ENCODE peak calls at places on chromosome 22, in eight cellular contexts. U is heart left ventricle, V is Peyer's patch, S is Karpas-422, H is colonic mucosa, C is H9, L is HepG2, O is iPS DF 6.9. E is an unnamed sample. For H3K4me1, the result is how much of the 10 kb centered on the place peaks cover.

GRCh38 chr22:21043856-21044535 is 1.8 kb upstream of the LRRC74B start:
- DNase-seq in S (no peak), C (no peak), L (no peak), O (no peak), V (no peak), H (no peak), U (no peak), E (no peak)

GRCh38 chr22:37174964-37175363 is 13.1 kb downstream of the C1QTNF6 start:
- DNase-seq in H (no peak), C (no peak), U (no peak), V (no peak), S (no peak), O (no peak), L (no peak), E (no peak)

GRCh38 chr22:37242395-37242918 is 1.6 kb downstream of the RAC2 start:
- DNase-seq in V (peak), C (no peak), U (peak), L (no peak), O (no peak), S (peak), H (peak), E (no peak)

GRCh38 chr22:37309221-37310074 is 27.1 kb downstream of the CYTH4 start:
- DNase-seq in H (no peak), S (no peak), O (no peak), C (no peak), U (peak), V (no peak), L (no peak), E (no peak)

GRCh38 chr22:20191803-20192202 is 40.9 kb upstream of the CCDC188 start:
- DNase-seq in L (no peak), H (no peak), V (no peak), C (no peak), U (no peak), O (no peak), S (no peak), E (no peak)

GRCh38 chr22:50250555-50251471 is at the start of gene HDAC10:
- DNase-seq in U (peak), S (peak), C (peak), V (peak), L (peak), H (peak), O (no peak), E (peak)

GRCh38 chr22:30129636-30130035 is 49.4 kb downstream of the HORMAD2 start:
- DNase-seq in H (no peak), U (no peak), V (no peak), L (no peak), O (no peak), C (no peak), S (no peak), E (no peak)

GRCh38 chr22:11066458-11067285 is 4461.3 kb upstream of the OR11H1 start:
- DNase-seq in S (peak), L (no peak), C (no peak), V (peak), U (peak), O (no peak), H (no peak), E (no peak)

GRCh38 chr22:49678137-49678841 is 149.4 kb downstream of the BRD1 start:
- DNase-seq in S (no peak), V (no peak), O (no peak), U (no peak), C (peak), H (no peak), L (no peak), E (no peak)

GRCh38 chr22:24434472-24435322 is 7.3 kb downstream of the ADORA2A start:
- DNase-seq in S (peak), V (peak), U (peak), C (no peak), O (no peak), H (no peak), L (no peak), E (no peak)

GRCh38 chr22:49621601-49622210 is 206.0 kb downstream of the BRD1 start:
- DNase-seq in U (peak), V (peak), O (no peak), S (no peak), H (no peak), L (no peak), C (no peak), E (no peak)

GRCh38 chr22:50001388-50002231 is 11.0 kb downstream of the IL17REL start:
- DNase-seq in O (no peak), U (no peak), C (no peak), H (no peak), V (no peak), S (no peak), L (no peak), E (no peak)

GRCh38 chr22:36867695-36868094 is 6.9 kb downstream of the NCF4 start:
- DNase-seq in L (no peak), O (no peak), U (no peak), S (no peak), H (no peak), V (no peak), C (no peak), E (no peak)

GRCh38 chr22:36644333-36644757 is 59.2 kb downstream of the CACNG2 start:
- DNase-seq in L (peak), S (peak), O (peak), V (no peak), C (peak), U (no peak), H (peak), E (peak)

GRCh38 chr22:39563571-39564428 is 6.8 kb upstream of the CACNA1I start:
- DNase-seq in C (no peak), S (no peak), L (no peak), V (no peak), H (no peak), O (no peak), U (no peak), E (no peak)

GRCh38 chr22:47053013-47053864 is 290.8 kb downstream of the TBC1D22A start:
- DNase-seq in V (peak), U (peak), H (no peak), C (no peak), L (no peak), S (no peak), O (no peak), E (no peak)
- H3K4me1 ChIP-seq in V (under half), U (under half), H (under half), C (under half), L (under half), S (half or more), O (under half), E (under half)

GRCh38 chr22:23187871-23188700 is 7.8 kb downstream of the BCR start:
- DNase-seq in V (no peak), C (no peak), H (no peak), S (no peak), L (no peak), O (no peak), U (peak), E (no peak)
- H3K4me1 ChIP-seq in V (under half), C (under half), H (under half), S (under half), L (under half), O (under half), U (under half), E (under half)

GRCh38 chr22:33913188-33913587 is 7.1 kb downstream of the LARGE1 start:
- DNase-seq in S (no peak), L (no peak), V (no peak), C (no peak), H (no peak), O (no peak), U (no peak), E (no peak)
- H3K4me1 ChIP-seq in S (under half), L (under half), V (under half), C (under half), H (under half), O (under half), U (under half), E (under half)

DNA sequence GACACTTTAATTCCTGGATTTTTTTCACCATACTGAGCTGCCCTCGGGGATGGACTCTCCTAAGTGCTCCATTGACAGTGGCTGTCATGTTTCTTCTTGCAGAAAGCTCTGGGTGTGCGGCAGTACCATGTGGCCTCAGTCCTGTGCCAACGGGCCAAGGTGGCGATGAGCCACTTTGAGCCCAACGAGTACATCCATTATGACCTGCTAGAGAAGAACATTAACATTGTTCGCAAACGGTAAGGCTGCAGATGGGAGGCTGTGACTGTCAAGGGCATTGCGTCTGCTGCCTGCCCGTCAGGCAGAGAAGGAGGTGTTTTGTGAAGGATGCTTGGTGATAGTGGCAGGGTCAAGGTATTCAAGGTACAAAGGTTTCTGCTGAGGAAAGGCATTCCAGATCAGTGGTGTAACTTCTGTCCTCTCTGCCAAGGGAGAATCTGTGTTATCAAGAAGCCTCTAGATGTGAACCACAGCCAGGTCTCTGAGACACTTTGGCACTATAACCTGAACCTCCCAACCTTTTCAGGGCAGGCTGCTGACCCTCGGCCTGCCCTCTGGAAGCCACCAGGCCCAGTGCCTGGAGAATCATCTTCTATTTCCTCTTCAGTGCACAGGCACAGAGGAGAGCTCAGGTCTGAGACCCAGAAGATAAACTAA is 30.8 kb downstream of the ACO2 start:
- DNase-seq in S (no peak), C (no peak), U (no peak), V (peak), H (no peak), L (no peak), O (no peak), E (no peak)
- H3K4me1 ChIP-seq in S (half or more), C (under half), U (under half), V (under half), H (under half), L (under half), O (under half), E (under half)

GRCh38 chr22:44284711-44285110 is 28.0 kb downstream of the SHISAL1 start:
- DNase-seq in V (no peak), U (peak), H (no peak), S (no peak), C (no peak), L (no peak), O (no peak), E (no peak)
- H3K4me1 ChIP-seq in V (under half), U (under half), H (under half), S (under half), C (under half), L (under half), O (under half), E (under half)

GRCh38 chr22:42948205-42948804 is 66.6 kb downstream of the PACSIN2 start:
- DNase-seq in S (no peak), U (no peak), H (no peak), C (no peak), O (no peak), V (no peak), L (no peak), E (no peak)

GRCh38 chr22:42945027-42945426 is 69.9 kb downstream of the PACSIN2 start:
- DNase-seq in L (no peak), C (no peak), H (no peak), V (no peak), S (no peak), O (no peak), U (no peak), E (no peak)

GRCh38 chr22:42947211-42947990 is 67.5 kb downstream of the PACSIN2 start:
- DNase-seq in L (peak), C (peak), V (no peak), U (peak), H (no peak), O (no peak), S (no peak), E (peak)

GRCh38 chr22:42945736-42946135 is 69.2 kb downstream of the PACSIN2 start:
- DNase-seq in L (no peak), V (no peak), C (no peak), U (no peak), H (no peak), S (no peak), O (no peak), E (no peak)

DNA sequence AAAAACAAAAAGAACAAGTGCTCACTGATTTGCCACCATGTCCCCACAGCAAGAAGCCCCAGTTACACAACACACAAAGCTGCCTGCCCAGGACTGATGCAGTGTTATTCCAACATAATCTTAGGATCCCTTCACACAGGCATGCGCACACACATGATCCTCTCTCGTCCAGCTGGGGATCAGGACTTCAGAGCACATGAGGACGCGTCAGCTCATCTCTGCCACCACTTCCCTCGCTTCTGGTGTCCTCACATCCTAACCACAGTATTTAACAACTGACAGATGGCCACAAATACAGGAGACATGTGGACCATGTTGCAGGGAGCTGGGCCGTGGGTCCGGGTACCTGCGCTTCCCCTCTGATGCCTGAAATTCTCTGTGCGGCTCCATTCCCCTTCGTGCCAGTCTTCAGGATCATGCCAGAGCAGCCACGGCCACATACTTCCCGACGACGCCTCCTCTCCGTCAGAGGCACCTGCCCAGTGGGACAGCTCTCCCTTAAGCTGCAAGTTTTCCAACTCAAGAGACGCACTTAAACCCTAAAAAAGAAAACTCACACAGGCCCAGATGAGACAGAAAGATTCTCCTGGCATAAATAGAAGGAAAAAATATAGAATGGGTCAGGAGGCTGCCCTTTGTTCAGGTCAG is 68.3 kb downstream of the PACSIN2 start:
- DNase-seq in U (no peak), L (no peak), V (no peak), C (peak), H (no peak), O (no peak), S (no peak), E (no peak)
- H3K4me1 ChIP-seq in U (under half), L (half or more), V (under half), C (under half), H (under half), O (under half), S (under half), E (under half)

GRCh38 chr22:29080061-29080975 is 7.5 kb downstream of the KREMEN1 start:
- DNase-seq in O (no peak), C (no peak), V (no peak), H (no peak), S (no peak), L (no peak), U (no peak), E (no peak)
- H3K4me1 ChIP-seq in O (under half), C (under half), V (under half), H (under half), S (under half), L (under half), U (under half), E (under half)

DNA sequence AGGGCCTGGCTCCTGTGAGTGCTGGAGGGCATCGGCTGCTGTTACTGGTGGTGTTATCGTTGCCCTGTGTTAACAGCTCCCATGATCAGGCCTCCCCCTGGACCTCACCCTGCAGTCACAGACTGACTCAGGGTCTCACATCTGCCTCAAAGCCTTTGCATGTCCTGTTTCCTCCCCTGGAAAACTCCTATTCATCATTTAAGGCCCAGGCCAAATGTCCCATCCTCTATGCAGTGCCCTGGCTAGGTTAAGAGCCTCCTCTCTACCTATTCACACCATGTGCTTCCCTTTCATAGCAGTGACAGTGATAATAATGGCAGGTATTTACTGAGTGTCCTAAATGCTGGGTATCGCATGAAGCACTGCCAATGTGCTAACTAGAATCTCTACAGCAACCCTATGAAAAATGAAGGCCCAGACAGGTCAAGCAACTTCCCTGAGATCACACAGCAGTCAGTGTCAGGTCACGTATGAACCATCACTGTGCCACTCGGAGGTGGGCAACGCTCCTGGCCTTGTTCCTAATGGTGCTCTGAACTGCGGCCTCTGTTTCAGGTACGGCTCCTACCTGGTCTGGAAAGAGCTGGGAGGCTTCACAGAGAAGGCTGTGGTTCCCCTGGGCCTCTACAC is 9.3 kb downstream of the TSPO start:
- DNase-seq in S (no peak), H (no peak), C (no peak), O (no peak), L (no peak), V (no peak), U (no peak), E (no peak)
- H3K4me1 ChIP-seq in S (under half), H (under half), C (under half), O (under half), L (under half), V (under half), U (under half), E (under half)

GRCh38 chr22:46104881-46105493 is 45.3 kb upstream of the PPARA start:
- DNase-seq in H (no peak), U (no peak), V (no peak), C (no peak), L (no peak), S (no peak), O (no peak), E (no peak)
- H3K4me1 ChIP-seq in H (under half), U (half or more), V (under half), C (under half), L (half or more), S (under half), O (under half), E (half or more)

E was measured in Caco-2.